ENCODE peak calls at places on chromosome 13, in six cellular contexts. G is effector memory CD4-positive, alpha-beta T cell; T is CD4-positive, CD25-positive, alpha-beta regulatory T cell; F is brain microvascular endothelial cell; E is AG04450; Q is body of pancreas. N is an unnamed sample.

GRCh38 chr13:56378566-56378965 is 762.2 kb upstream of the PRR20A start:
- DNase-seq in G (no peak), T (no peak), F (no peak), E (no peak), Q (no peak), N (no peak)

GRCh38 chr13:74226791-74227475 is 92.7 kb upstream of the KLF12 start:
- DNase-seq in G (no peak), T (no peak), F (peak), E (no peak), Q (no peak), N (no peak)

GRCh38 chr13:23776698-23777570 is 112.3 kb downstream of the MIPEP start:
- DNase-seq in G (no peak), T (peak), F (no peak), E (no peak), Q (no peak), N (no peak)

GRCh38 chr13:32309812-32310706 is 5.1 kb downstream of the ZAR1L start:
- DNase-seq in G (no peak), T (peak), F (peak), E (peak), Q (peak), N (peak)

GRCh38 chr13:112250788-112251445 is 125.2 kb upstream of the SPACA7 start:
- DNase-seq in G (no peak), T (no peak), F (no peak), E (no peak), Q (no peak), N (no peak)

GRCh38 chr13:97413694-97414093 is 20.3 kb upstream of the RAP2A start:
- DNase-seq in G (no peak), T (no peak), F (no peak), E (no peak), Q (no peak), N (no peak)

GRCh38 chr13:53719281-53719680 is 690.7 kb downstream of the OLFM4 start:
- DNase-seq in G (no peak), T (no peak), F (no peak), E (no peak), Q (no peak), N (no peak)

GRCh38 chr13:79679334-79679733 is 198.4 kb downstream of the NDFIP2 start:
- DNase-seq in G (no peak), T (peak), F (peak), E (peak), Q (peak), N (peak)

GRCh38 chr13:36046672-36047071 is 84.5 kb downstream of the DCLK1 start:
- DNase-seq in G (no peak), T (no peak), F (no peak), E (no peak), Q (no peak), N (no peak)

GRCh38 chr13:39201075-39201630 is 162.9 kb downstream of the NHLRC3 start:
- DNase-seq in G (no peak), T (no peak), F (no peak), E (no peak), Q (no peak), N (no peak)

GRCh38 chr13:39603424-39603947 is 493 bp upstream of the LHFPL6 start:
- DNase-seq in G (no peak), T (no peak), F (no peak), E (no peak), Q (peak), N (no peak)

GRCh38 chr13:111232191-111232590 is 88.3 kb upstream of the TEX29 start:
- DNase-seq in G (no peak), T (no peak), F (no peak), E (no peak), Q (no peak), N (no peak)

GRCh38 chr13:45040626-45041025 is 51.3 kb downstream of the GPALPP1 start:
- DNase-seq in G (no peak), T (peak), F (no peak), E (no peak), Q (no peak), N (no peak)

GRCh38 chr13:33194820-33195692 is 90.5 kb downstream of the STARD13 start:
- DNase-seq in G (no peak), T (no peak), F (peak), E (peak), Q (peak), N (no peak)

GRCh38 chr13:78659450-78660110 is 625 bp upstream of the OBI1 start:
- DNase-seq in G (no peak), T (no peak), F (no peak), E (no peak), Q (no peak), N (peak)

GRCh38 chr13:23695711-23696512 is 125.7 kb downstream of the TNFRSF19 start:
- DNase-seq in G (no peak), T (peak), F (no peak), E (no peak), Q (no peak), N (peak)

GRCh38 chr13:113901642-113902041 is 37.8 kb upstream of the GAS6 start:
- DNase-seq in G (no peak), T (no peak), F (no peak), E (no peak), Q (no peak), N (no peak)

GRCh38 chr13:113952151-113952982 is 21.5 kb downstream of the C13orf46 start:
- DNase-seq in G (no peak), T (no peak), F (no peak), E (no peak), Q (no peak), N (no peak)

GRCh38 chr13:45773236-45773635 is 71.1 kb downstream of the CBY2 start:
- DNase-seq in G (no peak), T (no peak), F (no peak), E (peak), Q (no peak), N (no peak)

GRCh38 chr13:85725433-85725832 is 73.8 kb downstream of the SLITRK6 start:
- DNase-seq in G (no peak), T (no peak), F (no peak), E (no peak), Q (no peak), N (no peak)

GRCh38 chr13:42815686-42816085 is 34.3 kb downstream of the FAM216B start:
- DNase-seq in G (no peak), T (no peak), F (no peak), E (no peak), Q (no peak), N (no peak)

GRCh38 chr13:42816538-42816937 is 35.2 kb downstream of the FAM216B start:
- DNase-seq in G (no peak), T (no peak), F (no peak), E (no peak), Q (no peak), N (no peak)

GRCh38 chr13:42821437-42821836 is 40.1 kb downstream of the FAM216B start:
- DNase-seq in G (no peak), T (no peak), F (peak), E (peak), Q (no peak), N (no peak)

GRCh38 chr13:42820450-42820849 is 39.1 kb downstream of the FAM216B start:
- DNase-seq in G (no peak), T (no peak), F (no peak), E (no peak), Q (no peak), N (no peak)

DNA sequence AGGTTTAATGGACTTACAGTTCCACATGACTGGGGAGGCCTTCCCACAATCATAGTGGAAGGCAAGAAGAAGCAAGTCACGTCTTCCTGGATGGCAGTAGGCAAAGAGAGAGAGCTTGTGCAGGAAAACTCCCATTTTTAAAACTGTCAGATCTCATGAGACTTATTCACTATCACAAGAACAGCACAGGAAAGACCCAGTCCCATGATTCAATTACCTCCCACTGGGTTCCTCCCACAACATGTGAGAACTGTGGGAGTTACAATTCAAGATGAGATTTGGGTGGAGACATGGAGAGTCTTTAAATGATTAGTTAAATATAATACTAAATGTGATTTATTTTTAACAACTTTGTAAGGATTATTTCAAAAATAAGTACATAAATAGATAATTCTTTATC is 38.3 kb downstream of the FAM216B start:
- DNase-seq in G (no peak), T (no peak), F (peak), E (no peak), Q (no peak), N (no peak)
- H3K27ac ChIP-seq in G (no peak), T (no peak), F (peak), E (no peak), Q (no peak), N (no peak)

GRCh38 chr13:77013853-77014542 is 13.0 kb downstream of the FBXL3 start:
- DNase-seq in G (no peak), T (no peak), F (no peak), E (no peak), Q (no peak), N (no peak)

GRCh38 chr13:77019756-77020155 is 7.2 kb downstream of the FBXL3 start:
- DNase-seq in G (no peak), T (no peak), F (no peak), E (no peak), Q (no peak), N (no peak)

GRCh38 chr13:77016888-77017623 is 9.9 kb downstream of the FBXL3 start:
- DNase-seq in G (no peak), T (no peak), F (no peak), E (no peak), Q (no peak), N (no peak)

GRCh38 chr13:77014906-77015685 is 11.9 kb downstream of the FBXL3 start:
- DNase-seq in G (no peak), T (no peak), F (no peak), E (no peak), Q (no peak), N (no peak)

DNA sequence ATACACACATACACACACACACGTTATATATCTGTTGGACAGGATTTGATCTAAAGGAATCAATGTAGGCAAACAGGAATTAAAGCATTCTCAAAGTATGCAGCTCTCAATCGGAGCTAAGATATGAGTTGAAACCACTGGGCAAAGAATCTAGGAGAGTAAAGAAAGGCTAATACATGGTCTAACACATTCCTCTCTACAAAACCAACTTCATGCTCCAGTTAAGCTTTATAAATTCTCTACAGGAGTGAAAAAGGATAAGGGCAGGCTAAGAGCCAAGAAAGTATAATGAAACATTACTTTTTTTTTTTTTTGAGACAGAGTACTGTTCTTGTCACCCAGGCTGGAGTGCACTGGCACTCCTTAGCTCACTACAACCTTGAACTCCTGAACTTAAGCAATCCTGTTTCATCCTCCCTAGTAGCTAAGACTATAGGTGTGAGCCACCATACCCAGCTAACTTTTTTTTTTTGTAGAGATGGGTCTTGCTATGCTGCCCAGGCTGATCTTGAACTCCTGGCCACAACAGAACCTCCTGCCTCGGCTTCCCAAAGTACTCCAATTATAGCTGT is 10.6 kb downstream of the FBXL3 start:
- DNase-seq in G (no peak), T (no peak), F (no peak), E (no peak), Q (no peak), N (no peak)
- H3K27ac ChIP-seq in G (no peak), T (peak), F (no peak), E (no peak), Q (no peak), N (no peak)

GRCh38 chr13:31209172-31209818 is 9.5 kb downstream of the B3GLCT start:
- DNase-seq in G (peak), T (no peak), F (no peak), E (no peak), Q (peak), N (no peak)

GRCh38 chr13:31208554-31209122 is 8.9 kb downstream of the B3GLCT start:
- DNase-seq in G (no peak), T (no peak), F (no peak), E (no peak), Q (no peak), N (no peak)

GRCh38 chr13:31204592-31204991 is 4.8 kb downstream of the B3GLCT start:
- DNase-seq in G (no peak), T (peak), F (peak), E (no peak), Q (no peak), N (no peak)

GRCh38 chr13:31209819-31210209 is 10.0 kb downstream of the B3GLCT start:
- DNase-seq in G (no peak), T (no peak), F (no peak), E (no peak), Q (no peak), N (no peak)

GRCh38 chr13:31207630-31208549 is 8.1 kb downstream of the B3GLCT start:
- DNase-seq in G (no peak), T (no peak), F (peak), E (peak), Q (peak), N (no peak)
- H3K27ac ChIP-seq in G (no peak), T (no peak), F (no peak), E (no peak), Q (no peak), N (no peak)

DNA sequence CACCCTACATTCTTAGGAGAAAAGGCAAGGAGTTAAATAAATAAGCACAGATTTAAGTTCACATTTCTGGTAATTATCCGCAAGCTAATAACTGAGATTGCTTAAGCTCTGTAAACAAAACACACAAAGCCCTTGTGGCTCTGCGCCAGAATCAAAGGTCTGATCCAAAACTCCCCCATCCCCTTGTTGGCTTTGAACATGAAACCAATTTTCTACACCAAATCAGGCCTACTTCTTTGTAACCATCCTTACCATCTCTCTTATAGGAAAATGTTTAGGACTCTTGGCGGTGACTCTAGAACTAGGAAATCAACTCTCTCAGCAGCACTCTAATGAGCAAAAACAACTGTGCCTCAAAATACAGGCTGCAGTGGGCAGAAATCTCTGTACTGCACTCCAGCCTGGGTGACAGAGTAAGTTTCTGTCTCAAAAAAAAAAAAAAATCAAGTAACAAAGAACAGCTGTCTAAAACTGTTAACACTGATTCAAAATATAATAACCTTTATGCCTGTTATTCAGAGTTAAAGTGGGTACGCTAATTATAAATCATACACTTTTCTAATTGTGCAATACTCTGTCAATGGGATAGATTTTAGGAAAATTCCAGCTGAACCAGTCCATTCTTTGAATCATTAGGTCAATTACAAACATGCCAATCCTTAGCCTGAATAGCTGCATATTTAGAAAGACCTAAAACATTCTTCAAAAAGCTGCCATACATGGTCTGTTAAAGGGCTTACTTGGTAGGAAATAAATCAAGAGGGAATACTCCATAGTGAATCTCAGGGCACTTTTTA is 25.7 kb downstream of the ABCC4 start:
- DNase-seq in G (no peak), T (no peak), F (no peak), E (no peak), Q (no peak), N (no peak)
- H3K27ac ChIP-seq in G (no peak), T (no peak), F (no peak), E (peak), Q (no peak), N (no peak)